ENCODE peak calls at places on chromosomes 1 and 21, in nine cellular contexts. Y is endothelial cell; S is stimulated activated effector memory CD8-positive, alpha-beta T cell treated with anti-CD3 and anti-CD28 coated beads, Interleukin-12 subunit alpha, Interleukin-12 subunit beta, amount 100 ng/mL, for 72 hours; P is activated naive CD4-positive, alpha-beta T cell; L is activated gamma-delta T cell treated with Interleukin-2 at 50 U/mL for 16 hours; A is HEK293T; F is GM03348; E is Daoy; B is CD8-positive, alpha-beta memory T cell. G is an unnamed sample.

GRCh38 chr1:17611991-17612390 is 72.5 kb downstream of the ARHGEF10L start:
- DNase-seq in Y (no peak), S (no peak), P (no peak), L (no peak), A (no peak), F (peak), E (no peak), B (no peak), G (no peak)

GRCh38 chr1:10940838-10941237 is 71.6 kb upstream of the TARDBP start:
- DNase-seq in Y (no peak), S (no peak), P (no peak), L (no peak), A (no peak), F (no peak), E (no peak), B (no peak), G (no peak)

GRCh38 chr1:236819856-236820255 is 24.8 kb downstream of the MTR start:
- DNase-seq in Y (no peak), S (no peak), P (no peak), L (no peak), A (no peak), F (no peak), E (no peak), B (no peak), G (no peak)

GRCh38 chr1:199220046-199220445 is 581.2 kb downstream of the PTPRC start:
- DNase-seq in Y (no peak), S (no peak), P (no peak), L (no peak), A (no peak), F (no peak), E (no peak), B (no peak), G (no peak)

GRCh38 chr1:209652873-209653401 is 712 bp upstream of the LAMB3 start:
- DNase-seq in Y (no peak), S (peak), P (no peak), L (no peak), A (no peak), F (no peak), E (peak), B (no peak), G (peak)

GRCh38 chr1:165857046-165857801 is 29.8 kb downstream of the UCK2 start:
- DNase-seq in Y (no peak), S (no peak), P (no peak), L (no peak), A (no peak), F (no peak), E (peak), B (no peak), G (no peak)

GRCh38 chr1:9869831-9870251 is 40.2 kb downstream of the CTNNBIP1 start:
- DNase-seq in Y (no peak), S (no peak), P (no peak), L (no peak), A (no peak), F (no peak), E (no peak), B (no peak), G (no peak)

GRCh38 chr1:173127369-173128307 is 76.9 kb upstream of the TNFSF18 start:
- DNase-seq in Y (no peak), S (no peak), P (no peak), L (no peak), A (no peak), F (no peak), E (no peak), B (no peak), G (no peak)

GRCh38 chr21:44556879-44557278 is 1.7 kb downstream of the KRTAP10-3 start:
- DNase-seq in Y (no peak), S (no peak), P (no peak), L (no peak), A (no peak), F (no peak), E (no peak), B (no peak), G (no peak)

GRCh38 chr1:61397915-61398314 is 315.6 kb downstream of the NFIA start:
- DNase-seq in Y (no peak), S (no peak), P (no peak), L (no peak), A (no peak), F (no peak), E (peak), B (no peak), G (no peak)

GRCh38 chr1:39919545-39919944 is 17.8 kb upstream of the MYCL start:
- DNase-seq in Y (peak), S (peak), P (no peak), L (peak), A (peak), F (peak), E (peak), B (peak), G (no peak)